ENCODE peak calls at places on chromosomes 11 and 22, in eight cellular contexts. W is Panc1; N is stomach; K is neural progenitor cell; T is pancreas; U is H1; S is A549; G is CD4-positive, alpha-beta memory T cell. V is an unnamed sample.
A peak's percentile ranks its signal among the peaks of the same experiment; 100 is the strongest.

GRCh38 chr11:4187055-4187988 is 92.7 kb downstream of the RRM1 start:
- DNase-seq in W (peak; percentile 52), N (peak; percentile 96), K (peak; percentile 92), T (peak; percentile 92), U (peak; percentile 98), S (peak; percentile 80), G (peak; percentile 65), V (peak; percentile 64)

GRCh38 chr11:70912226-70912840 is 340.0 kb downstream of the SHANK2 start:
- DNase-seq in W (no peak), N (no peak), K (no peak), T (no peak), U (no peak), S (no peak), G (no peak), V (no peak)

GRCh38 chr11:19873730-19874129 is 161.1 kb downstream of the NAV2 start:
- DNase-seq in W (no peak), N (no peak), K (peak; percentile 54), T (no peak), U (no peak), S (no peak), G (no peak), V (no peak)

GRCh38 chr11:3609416-3610265 is 32.2 kb downstream of the ART5 start:
- DNase-seq in W (peak; percentile 72), N (no peak), K (peak; percentile 61), T (no peak), U (peak; percentile 64), S (peak; percentile 47), G (no peak), V (peak; percentile 48)

GRCh38 chr22:45580703-45581381 is 78.2 kb downstream of the FBLN1 start:
- DNase-seq in W (no peak), N (no peak), K (no peak), T (no peak), U (no peak), S (no peak), G (no peak), V (no peak)

GRCh38 chr11:134802598-134802997 is 390.6 kb upstream of the B3GAT1 start:
- DNase-seq in W (no peak), N (no peak), K (no peak), T (no peak), U (no peak), S (no peak), G (no peak), V (no peak)

GRCh38 chr11:12472401-12473065 is 95.2 kb downstream of the PARVA start:
- DNase-seq in W (no peak), N (no peak), K (peak; percentile 51), T (no peak), U (no peak), S (no peak), G (no peak), V (no peak)

GRCh38 chr22:46650078-46650810 is 30.1 kb downstream of the GRAMD4 start:
- DNase-seq in W (no peak), N (no peak), K (no peak), T (no peak), U (no peak), S (no peak), G (no peak), V (no peak)

GRCh38 chr11:129767827-129768226 is 47.8 kb upstream of the TMEM45B start:
- DNase-seq in W (no peak), N (no peak), K (no peak), T (no peak), U (no peak), S (no peak), G (no peak), V (no peak)

GRCh38 chr11:2827256-2827655 is 58.3 kb downstream of the CDKN1C start:
- DNase-seq in W (no peak), N (no peak), K (no peak), T (peak; percentile 11), U (no peak), S (no peak), G (no peak), V (no peak)

DNA sequence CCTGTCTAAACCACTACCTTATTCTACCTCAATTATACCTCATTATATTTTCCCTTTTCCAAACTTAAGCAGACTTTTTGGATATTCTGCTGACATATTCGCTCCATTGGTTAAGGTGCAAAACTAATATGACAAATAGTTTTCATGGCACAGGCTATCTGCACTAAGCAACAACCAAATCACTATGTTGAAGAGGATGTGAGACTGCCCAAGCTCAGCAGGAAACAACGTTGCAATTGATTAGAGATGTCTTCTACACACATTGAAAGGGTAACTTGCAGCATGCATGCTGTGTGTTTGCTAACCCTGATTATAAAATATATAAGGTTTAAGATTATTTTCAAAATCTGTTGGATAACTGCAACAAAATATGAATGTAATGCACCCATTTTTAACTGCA is 61.6 kb downstream of the STK33 start:
- DNase-seq in W (no peak), N (no peak), K (no peak), T (no peak), U (no peak), S (no peak), G (no peak), V (no peak)
- H3K4me1 ChIP-seq in W (no peaks in the 10 kb centered on the region), N (no peaks in the 10 kb centered on the region), K (no peaks in the 10 kb centered on the region), T (no peaks in the 10 kb centered on the region), U (no peaks in the 10 kb centered on the region), S (no peaks in the 10 kb centered on the region), G (no peaks in the 10 kb centered on the region), V (no peaks in the 10 kb centered on the region)

DNA sequence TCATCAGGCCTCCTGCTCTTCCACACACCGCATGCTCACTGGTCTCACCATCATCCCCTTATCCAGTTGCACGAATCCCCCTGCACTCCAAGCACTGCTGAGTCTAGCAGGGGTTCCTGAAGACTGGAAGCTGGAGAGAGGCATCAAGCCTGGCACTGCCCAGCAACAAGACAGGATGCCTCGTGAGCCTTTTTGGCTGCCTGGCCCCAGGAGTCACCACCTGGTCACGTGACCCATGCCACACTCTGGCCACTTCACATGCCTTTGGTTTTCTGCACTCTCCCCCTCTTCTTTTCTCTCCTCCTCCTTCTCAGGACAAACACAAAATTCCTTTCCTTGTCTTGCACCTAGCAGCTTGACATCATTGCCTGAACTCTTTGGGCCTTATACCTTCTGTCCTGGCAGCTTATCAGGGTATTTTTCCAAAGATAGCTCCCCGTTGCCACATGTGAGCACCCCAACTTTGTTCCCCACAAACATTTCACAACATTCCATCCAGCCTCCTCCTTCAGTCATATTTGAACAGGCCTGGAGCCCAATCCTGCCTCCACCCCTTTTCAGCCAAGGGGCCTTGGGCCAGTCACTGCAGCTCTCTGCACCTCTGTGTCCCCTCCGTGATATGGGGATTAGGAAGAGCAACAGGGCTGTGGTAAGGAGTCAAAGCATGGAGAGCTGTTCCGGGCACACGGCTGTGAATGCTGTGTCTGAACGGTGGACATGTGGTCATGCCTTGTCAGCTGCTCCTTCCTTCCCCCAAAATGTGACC is 2.8 kb upstream of the PACSIN2 start:
- DNase-seq in W (no peak), N (no peak), K (no peak), T (no peak), U (no peak), S (no peak), G (no peak), V (no peak)
- H3K27ac ChIP-seq in W (peak overlapping the region; percentile 54), N (peak overlapping the region; percentile 17), K (no peak overlapping the region), T (no peak overlapping the region), U (no peak overlapping the region), S (peak overlapping the region; percentile 28), G (no peak overlapping the region), V (no peak overlapping the region)

GRCh38 chr22:35919002-35919542 is 109.6 kb downstream of the RBFOX2 start:
- DNase-seq in W (no peak), N (no peak), K (no peak), T (no peak), U (no peak), S (no peak), G (no peak), V (no peak)

GRCh38 chr22:35915477-35916013 is 113.1 kb downstream of the RBFOX2 start:
- DNase-seq in W (no peak), N (no peak), K (peak; percentile 45), T (no peak), U (no peak), S (no peak), G (no peak), V (no peak)

GRCh38 chr22:35921777-35922176 is 106.8 kb downstream of the RBFOX2 start:
- DNase-seq in W (peak; percentile 77), N (peak; percentile 53), K (peak; percentile 73), T (peak; percentile 39), U (peak; percentile 59), S (peak; percentile 83), G (no peak), V (peak; percentile 47)

GRCh38 chr22:35917651-35918050 is 111.0 kb downstream of the RBFOX2 start:
- DNase-seq in W (no peak), N (no peak), K (no peak), T (no peak), U (no peak), S (no peak), G (no peak), V (no peak)

DNA sequence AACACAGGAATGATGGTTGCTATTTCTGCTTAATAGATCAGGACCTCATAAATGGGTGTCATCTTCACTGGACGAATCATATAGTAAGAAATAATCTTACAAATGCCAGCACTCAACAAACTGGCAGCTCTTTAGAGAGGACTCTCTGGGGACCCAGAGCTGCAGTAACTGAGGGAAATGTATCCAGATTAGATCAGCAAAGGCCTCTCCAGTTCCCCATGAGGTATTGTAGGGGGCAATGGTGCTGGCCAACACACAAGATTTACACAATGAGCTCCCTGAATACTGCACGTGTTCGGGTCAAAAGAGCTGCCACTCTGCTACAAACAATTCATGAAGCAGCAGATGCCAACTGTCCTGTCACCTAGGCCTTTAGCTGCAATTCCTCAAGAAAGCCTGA is 110.2 kb downstream of the RBFOX2 start:
- DNase-seq in W (no peak), N (no peak), K (peak; percentile 18), T (no peak), U (no peak), S (no peak), G (no peak), V (no peak)
- H3K4me1 ChIP-seq in W (peaks cover 17% of the 10 kb centered on the region), N (peaks cover 93% of the 10 kb centered on the region), K (peaks cover 42% of the 10 kb centered on the region), T (peaks cover 26% of the 10 kb centered on the region), U (peaks cover 16% of the 10 kb centered on the region), S (peaks cover 47% of the 10 kb centered on the region), G (no peaks in the 10 kb centered on the region), V (peaks cover 2% of the 10 kb centered on the region)

GRCh38 chr11:44595006-44595405 is 29.5 kb downstream of the CD82 start:
- DNase-seq in W (no peak), N (no peak), K (no peak), T (no peak), U (no peak), S (no peak), G (no peak), V (no peak)

GRCh38 chr11:44597358-44598009 is 32.0 kb downstream of the CD82 start:
- DNase-seq in W (no peak), N (no peak), K (no peak), T (no peak), U (no peak), S (no peak), G (peak; percentile 51), V (no peak)

GRCh38 chr11:44593194-44593593 is 27.7 kb downstream of the CD82 start:
- DNase-seq in W (no peak), N (no peak), K (no peak), T (no peak), U (no peak), S (no peak), G (no peak), V (no peak)

GRCh38 chr11:44596541-44597276 is 31.2 kb downstream of the CD82 start:
- DNase-seq in W (no peak), N (no peak), K (no peak), T (no peak), U (no peak), S (no peak), G (peak; percentile 92), V (no peak)

DNA sequence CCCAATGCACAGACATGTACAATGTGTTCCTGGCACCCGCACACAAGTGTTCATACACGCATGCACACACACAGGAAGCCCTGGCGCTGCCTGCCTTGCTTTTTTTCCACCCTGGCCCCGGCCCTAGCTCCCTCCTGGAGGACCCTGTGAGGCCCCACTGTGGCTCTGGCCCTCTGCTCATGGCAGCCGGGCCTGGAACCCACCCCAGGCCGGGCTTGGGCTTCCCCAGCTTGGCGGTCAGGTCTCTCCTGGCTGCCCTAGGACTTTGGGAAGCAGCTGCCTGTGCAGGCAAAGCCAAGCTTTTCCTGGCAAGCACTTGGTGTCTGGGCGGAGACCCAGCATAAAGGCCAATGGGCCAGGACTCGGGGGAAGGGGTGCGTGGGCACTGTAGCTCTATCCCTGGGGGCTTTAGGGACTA is 30.5 kb downstream of the CD82 start:
- DNase-seq in W (no peak), N (peak; percentile 71), K (no peak), T (no peak), U (no peak), S (no peak), G (peak; percentile 60), V (no peak)
- H3K27ac ChIP-seq in W (no peak overlapping the region), N (peak overlapping the region; percentile 53), K (no peak overlapping the region), T (no peak overlapping the region), U (no peak overlapping the region), S (no peak overlapping the region), G (peak overlapping the region; percentile 83), V (no peak overlapping the region)

V was measured in iPS DF 6.9.